ENCODE peak calls at places on chromosome 3, in seven cellular contexts. L, S, U, J, N, M and E are unnamed samples.
A peak's percentile ranks its signal among the peaks of the same experiment; 100 is the strongest.

GRCh38 chr3:142987080-142987700 is 14.2 kb upstream of the U2SURP start:
- DNase-seq in L (no peak), S (no peak), U (peak; percentile 53), J (no peak), N (no peak), M (no peak), E (no peak)

GRCh38 chr3:124391774-124392173 is 338.5 kb upstream of the UMPS start:
- DNase-seq in L (no peak), S (no peak), U (no peak), J (no peak), N (no peak), M (no peak), E (no peak)

GRCh38 chr3:112126501-112126900 is 6.5 kb downstream of the GCSAM start:
- DNase-seq in L (no peak), S (no peak), U (no peak), J (no peak), N (no peak), M (no peak), E (no peak)

GRCh38 chr3:178406206-178406605 is 130.0 kb upstream of the KCNMB2 start:
- DNase-seq in L (no peak), S (no peak), U (no peak), J (no peak), N (no peak), M (no peak), E (no peak)

GRCh38 chr3:45182915-45183881 is 37.0 kb upstream of the CDCP1 start:
- DNase-seq in L (peak; percentile 82), S (peak; percentile 55), U (no peak), J (no peak), N (peak; percentile 74), M (no peak), E (no peak)

GRCh38 chr3:88203537-88204143 is 53.9 kb downstream of the C3orf38 start:
- DNase-seq in L (peak; percentile 72), S (no peak), U (peak; percentile 48), J (peak; percentile 69), N (peak; percentile 77), M (peak; percentile 93), E (peak; percentile 86)

GRCh38 chr3:16286161-16286560 is 21.1 kb downstream of the OXNAD1 start:
- DNase-seq in L (no peak), S (no peak), U (peak; percentile 6), J (no peak), N (no peak), M (no peak), E (no peak)

GRCh38 chr3:156599061-156599460 is 44.1 kb upstream of the SSR3 start:
- DNase-seq in L (no peak), S (no peak), U (no peak), J (no peak), N (no peak), M (no peak), E (no peak)

GRCh38 chr3:186217820-186218164 is 108.9 kb upstream of the ETV5 start:
- DNase-seq in L (no peak), S (no peak), U (peak; percentile 74), J (no peak), N (no peak), M (no peak), E (no peak)

GRCh38 chr3:157290761-157291160 is 130.8 kb upstream of the CCNL1 start:
- DNase-seq in L (no peak), S (no peak), U (no peak), J (no peak), N (no peak), M (no peak), E (no peak)

GRCh38 chr3:153639634-153640033 is 477.6 kb downstream of the RAP2B start:
- DNase-seq in L (no peak), S (no peak), U (no peak), J (no peak), N (no peak), M (no peak), E (no peak)

GRCh38 chr3:54874816-54875556 is 52.9 kb downstream of the LRTM1 start:
- DNase-seq in L (no peak), S (no peak), U (no peak), J (no peak), N (no peak), M (no peak), E (no peak)

GRCh38 chr3:46368569-46368968 is 2.2 kb upstream of the CCR5 start:
- DNase-seq in L (peak; percentile 51), S (peak; percentile 78), U (peak; percentile 41), J (no peak), N (no peak), M (peak; percentile 33), E (peak; percentile 19)

GRCh38 chr3:15294914-15295313 is 37.5 kb downstream of the SH3BP5 start:
- DNase-seq in L (no peak), S (no peak), U (no peak), J (no peak), N (no peak), M (peak; percentile 50), E (no peak)

GRCh38 chr3:171704002-171704401 is 106.3 kb downstream of the PLD1 start:
- DNase-seq in L (peak; percentile 56), S (no peak), U (no peak), J (no peak), N (peak; percentile 29), M (no peak), E (no peak)

GRCh38 chr3:187098925-187099512 is 40.3 kb downstream of the RPL39L start:
- DNase-seq in L (no peak), S (no peak), U (no peak), J (no peak), N (no peak), M (no peak), E (no peak)

GRCh38 chr3:167772992-167773391 is 37.5 kb downstream of the SERPINI1 start:
- DNase-seq in L (no peak), S (no peak), U (no peak), J (no peak), N (no peak), M (no peak), E (no peak)

GRCh38 chr3:142279965-142280590 is 54.7 kb upstream of the GK5 start:
- DNase-seq in L (peak; percentile 41), S (no peak), U (peak; percentile 75), J (no peak), N (peak; percentile 57), M (peak; percentile 73), E (no peak)

GRCh38 chr3:37144806-37145205 is 29.6 kb downstream of the LRRFIP2 start:
- DNase-seq in L (no peak), S (no peak), U (no peak), J (no peak), N (no peak), M (no peak), E (no peak)

DNA sequence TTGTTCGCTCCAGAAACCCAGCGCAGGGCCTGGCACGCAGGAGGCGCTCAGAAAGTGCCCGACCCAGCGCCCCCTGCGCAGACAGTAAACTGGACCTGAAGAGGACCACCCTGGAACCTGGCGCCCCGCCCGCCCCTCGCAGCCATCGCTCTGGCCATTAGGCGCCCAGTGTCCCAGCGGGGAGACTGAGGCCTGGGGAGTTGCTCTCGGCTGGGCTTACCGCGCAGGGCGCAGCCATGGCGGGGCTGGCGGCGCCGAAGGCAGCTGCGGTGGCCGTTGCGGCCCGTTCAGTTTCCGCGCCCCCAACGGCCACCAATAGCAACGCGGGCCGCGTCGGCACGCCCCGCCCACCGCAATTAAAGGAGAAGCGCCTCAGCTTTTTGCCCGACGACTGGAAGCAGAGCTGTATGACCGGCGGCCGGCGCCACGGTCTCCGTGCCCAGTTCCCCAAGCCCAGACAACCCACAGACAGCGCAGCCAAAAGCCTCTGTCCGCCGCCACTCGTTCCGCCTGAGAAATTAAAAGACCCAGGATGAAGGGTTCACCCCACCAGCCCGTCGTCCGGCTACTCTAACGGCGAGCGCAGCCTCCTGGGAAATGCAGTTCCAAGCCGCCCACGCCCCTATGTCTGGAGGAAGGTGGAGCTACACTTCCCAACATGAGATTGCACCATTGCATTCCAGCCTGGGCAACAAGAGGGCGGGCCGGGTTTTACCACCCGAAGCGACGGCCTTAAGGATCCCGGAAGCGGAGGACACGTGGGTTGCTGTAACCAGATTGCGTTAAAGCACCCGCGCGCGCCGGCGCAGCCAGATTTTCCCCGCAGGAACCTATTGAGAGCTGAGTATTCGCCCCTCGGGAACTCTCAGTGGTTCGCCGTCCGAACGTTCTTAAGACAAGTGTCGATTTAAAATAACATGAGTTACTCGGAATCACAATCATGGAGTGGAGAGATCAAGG is at the start of gene POC1A:
- DNase-seq in L (peak; percentile 97), S (peak; percentile 98), U (peak; percentile 92), J (peak; percentile 81), N (peak; percentile 96), M (peak; percentile 96), E (peak; percentile 95)
- TF ChIP-seq CTCF in L (peak; percentile 10), S (peak; percentile 26), U (no peak), J (no peak), N (no peak), M (peak; percentile 10), E (peak; percentile 11)

GRCh38 chr3:81643721-81644120 is 117.7 kb downstream of the GBE1 start:
- DNase-seq in L (no peak), S (no peak), U (no peak), J (no peak), N (no peak), M (no peak), E (no peak)
- TF ChIP-seq CTCF in L (no peak), S (peak; percentile 28), U (peak; percentile 38), J (peak; percentile 37), N (no peak), M (no peak), E (peak; percentile 12)

DNA sequence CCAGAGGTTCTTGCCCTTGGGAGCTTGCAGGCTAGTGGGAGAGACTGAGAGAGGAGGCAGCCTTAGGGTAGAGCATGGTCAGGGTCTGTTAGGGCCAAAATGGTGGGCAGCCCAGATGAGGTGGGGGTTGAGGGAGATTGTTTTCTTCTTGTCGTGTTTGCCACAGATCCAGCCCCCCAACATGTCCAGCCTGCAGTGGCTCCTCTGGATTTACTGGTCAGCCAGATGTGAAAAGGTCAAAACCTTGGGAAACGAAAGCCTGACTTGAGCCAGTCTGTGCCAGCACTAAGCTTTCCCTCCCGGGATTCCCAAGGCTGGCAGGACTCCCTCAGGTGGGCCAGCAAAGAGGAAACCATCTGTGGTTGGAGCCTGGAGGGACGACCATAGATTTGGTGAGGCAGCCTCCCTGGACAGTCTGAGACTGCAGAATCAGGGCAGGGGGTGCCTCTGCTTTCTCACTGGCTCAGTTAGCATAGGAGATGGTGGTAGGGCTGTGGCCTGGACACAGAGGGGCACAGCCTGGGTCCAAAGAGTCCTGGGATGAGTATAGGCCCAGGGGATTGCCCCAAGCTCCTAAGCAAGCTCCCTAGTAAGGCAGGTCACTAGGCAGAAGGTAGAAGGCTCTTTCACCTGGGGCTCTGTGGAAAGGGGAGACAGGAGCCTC is 51.2 kb upstream of the PRR23C start:
- DNase-seq in L (no peak), S (no peak), U (no peak), J (no peak), N (no peak), M (no peak), E (no peak)
- TF ChIP-seq CTCF in L (no peak), S (no peak), U (no peak), J (no peak), N (no peak), M (no peak), E (no peak)

GRCh38 chr3:141243295-141243707 is 11.7 kb downstream of the PXYLP1 start:
- DNase-seq in L (no peak), S (no peak), U (no peak), J (no peak), N (no peak), M (no peak), E (no peak)

GRCh38 chr3:141241248-141242034 is 9.8 kb downstream of the PXYLP1 start:
- DNase-seq in L (no peak), S (no peak), U (no peak), J (no peak), N (no peak), M (no peak), E (no peak)

GRCh38 chr3:141242035-141242721 is 10.6 kb downstream of the PXYLP1 start:
- DNase-seq in L (no peak), S (no peak), U (no peak), J (no peak), N (no peak), M (no peak), E (no peak)

GRCh38 chr3:141240290-141241247 is 8.9 kb downstream of the PXYLP1 start:
- DNase-seq in L (no peak), S (no peak), U (no peak), J (no peak), N (no peak), M (no peak), E (no peak)

GRCh38 chr3:141242722-141243092 is 11.1 kb downstream of the PXYLP1 start:
- DNase-seq in L (no peak), S (no peak), U (no peak), J (no peak), N (no peak), M (no peak), E (no peak)
- TF ChIP-seq CTCF in L (no peak), S (no peak), U (no peak), J (no peak), N (no peak), M (no peak), E (no peak)